ENCODE peak calls at places on chromosome 15, in four cellular contexts. E is OCI-LY7, S is heart left ventricle, Q is tibial nerve. C is an unnamed sample.

GRCh38 chr15:28891588-28891987 is 5.8 kb downstream of the APBA2 start:
- DNase-seq in Q (no peak), S (no peak), E (no peak), C (no peak)

GRCh38 chr15:64865998-64866520 is 24.3 kb downstream of the PLEKHO2 start:
- DNase-seq in E (no peak), S (no peak), Q (no peak), C (no peak)

GRCh38 chr15:92083190-92083589 is 229.7 kb downstream of the SLCO3A1 start:
- DNase-seq in E (no peak), Q (no peak), S (no peak), C (no peak)

GRCh38 chr15:66270932-66271331 is 17.4 kb upstream of the MEGF11 start:
- DNase-seq in E (no peak), S (no peak), Q (no peak), C (no peak)

GRCh38 chr15:73751481-73751880 is 1.7 kb downstream of the INSYN1 start:
- DNase-seq in S (no peak), E (no peak), Q (no peak), C (no peak)

GRCh38 chr15:65863106-65863505 is 6.2 kb upstream of the RAB11A start:
- DNase-seq in S (no peak), Q (no peak), E (peak), C (no peak)

GRCh38 chr15:97316362-97316761 is 644.1 kb upstream of the ARRDC4 start:
- DNase-seq in E (no peak), S (no peak), Q (no peak), C (no peak)

GRCh38 chr15:47514251-47514652 is 203.1 kb upstream of the SEMA6D start:
- DNase-seq in S (no peak), E (no peak), Q (no peak), C (no peak)

GRCh38 chr15:100671858-100672543 is 69.6 kb downstream of the ASB7 start:
- DNase-seq in Q (no peak), S (no peak), E (peak), C (peak)

GRCh38 chr15:90871097-90871715 is 2.8 kb downstream of the FURIN start:
- DNase-seq in Q (no peak), S (no peak), E (peak), C (peak)

GRCh38 chr15:39918688-39919385 is 1.2 kb downstream of the GPR176 start:
- DNase-seq in Q (no peak), S (no peak), E (no peak), C (no peak)

GRCh38 chr15:50880651-50881114 is 27.8 kb upstream of the AP4E1 start:
- DNase-seq in E (peak), Q (no peak), S (no peak), C (peak)

GRCh38 chr15:38129531-38130199 is 123.0 kb upstream of the SPRED1 start:
- DNase-seq in Q (peak), E (peak), S (peak), C (no peak)

GRCh38 chr15:72994778-72995177 is 57.5 kb upstream of the NEO1 start:
- DNase-seq in S (no peak), E (no peak), Q (no peak), C (no peak)

GRCh38 chr15:52191207-52191606 is at the start of gene GNB5:
- DNase-seq in Q (no peak), E (no peak), S (no peak), C (no peak)

GRCh38 chr15:39793923-39794322 is 11.3 kb upstream of the FSIP1 start:
- DNase-seq in Q (no peak), S (no peak), E (no peak), C (no peak)

GRCh38 chr15:100111103-100112060 is 230.4 kb downstream of the ADAMTS17 start:
- DNase-seq in S (peak), E (peak), Q (peak), C (no peak)

GRCh38 chr15:100794008-100794407 is 85.6 kb upstream of the ALDH1A3 start:
- DNase-seq in S (no peak), E (no peak), Q (no peak), C (no peak)

GRCh38 chr15:29064290-29064689 is 178.5 kb downstream of the APBA2 start:
- DNase-seq in E (no peak), Q (no peak), S (no peak), C (no peak)

GRCh38 chr15:69391046-69391757 is 22.9 kb upstream of the KIF23 start:
- DNase-seq in S (no peak), Q (no peak), E (no peak), C (no peak)

GRCh38 chr15:39270976-39271375 is 309.9 kb upstream of the THBS1 start:
- DNase-seq in Q (no peak), S (no peak), E (no peak), C (no peak)

GRCh38 chr15:48112242-48112641 is 8.5 kb upstream of the SLC24A5 start:
- DNase-seq in S (no peak), Q (no peak), E (peak), C (peak)

GRCh38 chr15:59315914-59316428 is 56.7 kb downstream of the MYO1E start:
- DNase-seq in S (no peak), Q (no peak), E (no peak), C (no peak)

GRCh38 chr15:83446904-83447708 is at the start of gene SH3GL3:
- DNase-seq in S (peak), E (no peak), Q (peak), C (peak)
- TF ChIP-seq CTCF in S (no peak), E (no peak), Q (no peak), C (no peak)

DNA sequence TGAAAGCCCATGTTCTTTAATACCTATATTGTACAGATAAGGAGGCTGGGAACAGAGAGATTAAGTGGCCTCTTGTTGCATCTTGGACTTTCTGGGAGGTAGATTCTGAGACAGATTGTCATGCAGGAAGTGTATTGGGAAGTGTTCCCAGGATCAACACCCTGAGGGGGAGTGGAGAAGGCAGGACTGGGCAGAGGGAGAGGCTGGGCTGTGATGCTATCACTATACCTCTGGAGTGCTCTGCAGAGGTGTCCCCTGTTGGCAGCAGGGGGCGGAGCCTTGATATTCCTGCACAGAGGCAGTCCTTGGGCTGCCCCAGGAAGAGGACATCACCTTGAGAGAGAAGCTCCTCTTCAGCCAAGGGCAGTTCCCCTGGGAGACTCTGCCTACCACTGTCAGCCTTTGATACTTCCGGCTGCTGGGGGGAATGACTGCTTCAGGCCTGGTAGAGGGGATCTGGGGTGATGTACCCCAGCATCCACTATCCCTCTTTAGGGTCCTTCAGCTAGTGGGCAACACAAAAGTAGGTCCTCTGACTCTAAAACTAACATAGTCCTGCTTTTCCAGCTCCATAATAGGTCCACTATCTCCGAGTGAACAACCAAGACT is 97.4 kb upstream of the RNU6-1 start:
- DNase-seq in E (peak), Q (no peak), S (no peak), C (no peak)
- TF ChIP-seq CTCF in E (no peak), Q (no peak), S (no peak), C (no peak)

DNA sequence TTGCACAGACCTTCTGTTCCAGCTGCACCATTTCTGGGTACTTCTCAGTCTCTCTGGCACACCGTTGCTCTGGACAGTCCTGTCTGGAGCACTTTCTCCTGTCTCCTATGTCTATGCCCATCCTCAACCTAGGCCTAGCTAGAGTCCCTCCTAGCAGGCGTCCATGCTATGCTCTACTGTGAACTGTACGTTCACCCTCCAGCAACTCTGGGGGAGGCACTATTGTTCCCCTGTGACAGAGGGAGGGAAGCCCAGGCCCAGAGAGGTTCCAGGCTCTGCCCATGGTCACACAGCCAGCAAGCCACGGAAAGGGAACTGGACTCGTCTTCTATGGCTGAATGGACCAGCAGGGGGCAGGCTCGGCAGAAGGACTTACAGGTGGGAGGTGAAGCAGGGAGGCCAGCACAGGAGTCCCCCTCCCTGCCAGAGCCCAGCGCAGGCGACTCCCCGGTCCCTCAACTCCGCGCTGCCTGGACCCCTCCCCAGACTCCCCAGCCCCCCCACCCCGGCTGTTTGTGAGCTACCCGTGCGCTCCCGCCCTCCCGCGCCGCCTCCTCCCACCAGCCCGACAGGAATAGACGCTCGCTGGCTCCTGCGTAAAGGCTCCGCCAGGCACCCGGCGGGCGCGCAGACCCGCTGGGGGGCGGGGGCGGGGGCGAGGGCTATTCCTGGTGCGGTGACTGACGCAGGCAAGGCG is 1.7 kb upstream of the LINGO1 start:
- DNase-seq in S (peak), E (peak), Q (peak), C (peak)
- TF ChIP-seq CTCF in S (peak), E (peak), Q (peak), C (peak)

GRCh38 chr15:33872761-33873106 is 95.6 kb upstream of the CHRM5 start:
- DNase-seq in E (no peak), S (no peak), Q (no peak), C (no peak)

GRCh38 chr15:33871911-33872760 is 96.2 kb upstream of the CHRM5 start:
- DNase-seq in Q (no peak), E (no peak), S (no peak), C (no peak)

DNA sequence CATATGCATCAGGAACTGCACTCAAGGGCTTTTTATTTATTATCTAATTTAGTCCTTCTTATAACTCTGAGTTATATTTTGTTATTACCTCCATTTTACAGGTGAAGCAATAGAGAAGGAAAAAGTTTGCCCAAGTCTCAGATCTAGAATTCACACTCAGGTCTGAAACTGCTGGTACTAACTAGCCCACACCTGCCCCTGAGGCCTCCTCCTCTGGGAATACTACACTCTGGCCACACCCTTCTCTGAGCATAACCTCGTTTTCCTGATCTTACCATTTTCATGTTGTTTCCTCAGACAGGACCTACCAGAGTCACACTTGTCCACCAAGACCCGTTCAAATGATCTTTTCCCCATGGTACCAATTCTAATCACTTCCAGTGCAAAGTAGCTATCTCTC is 94.1 kb upstream of the CHRM5 start:
- DNase-seq in S (no peak), E (no peak), Q (no peak), C (no peak)
- TF ChIP-seq CTCF in S (no peak), E (no peak), Q (no peak), C (no peak)

DNA sequence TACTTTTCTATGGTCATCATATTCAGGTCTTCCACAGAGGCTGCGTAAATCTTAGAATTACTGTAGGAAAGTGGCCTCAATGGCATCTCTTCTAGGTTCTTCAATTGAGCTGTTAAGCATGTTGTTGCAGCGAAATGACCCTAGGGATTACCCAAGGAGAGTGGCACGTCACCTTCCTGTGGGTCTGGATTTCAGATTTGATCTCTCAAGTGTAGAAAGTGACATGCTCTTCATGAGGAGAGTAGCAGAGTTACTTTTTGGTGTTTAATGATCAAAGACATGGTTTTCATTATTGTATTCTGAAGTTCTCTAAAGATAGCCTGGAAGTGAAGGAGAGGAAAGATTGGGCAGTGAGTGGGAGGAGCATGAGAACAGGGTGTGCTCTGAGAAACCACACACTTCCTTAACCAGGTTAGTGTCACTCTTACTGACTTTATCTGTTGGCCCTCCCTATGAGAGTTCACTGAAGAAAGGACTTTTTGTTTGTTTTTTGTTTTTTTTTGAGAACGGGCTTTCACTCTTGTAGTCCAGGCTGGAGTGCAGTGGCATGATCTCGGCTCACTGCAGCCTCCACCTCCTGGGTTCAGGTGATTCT is 153.6 kb downstream of the AKAP13 start:
- DNase-seq in Q (no peak), S (no peak), E (no peak), C (peak)
- TF ChIP-seq CTCF in Q (no peak), S (no peak), E (no peak), C (no peak)

DNA sequence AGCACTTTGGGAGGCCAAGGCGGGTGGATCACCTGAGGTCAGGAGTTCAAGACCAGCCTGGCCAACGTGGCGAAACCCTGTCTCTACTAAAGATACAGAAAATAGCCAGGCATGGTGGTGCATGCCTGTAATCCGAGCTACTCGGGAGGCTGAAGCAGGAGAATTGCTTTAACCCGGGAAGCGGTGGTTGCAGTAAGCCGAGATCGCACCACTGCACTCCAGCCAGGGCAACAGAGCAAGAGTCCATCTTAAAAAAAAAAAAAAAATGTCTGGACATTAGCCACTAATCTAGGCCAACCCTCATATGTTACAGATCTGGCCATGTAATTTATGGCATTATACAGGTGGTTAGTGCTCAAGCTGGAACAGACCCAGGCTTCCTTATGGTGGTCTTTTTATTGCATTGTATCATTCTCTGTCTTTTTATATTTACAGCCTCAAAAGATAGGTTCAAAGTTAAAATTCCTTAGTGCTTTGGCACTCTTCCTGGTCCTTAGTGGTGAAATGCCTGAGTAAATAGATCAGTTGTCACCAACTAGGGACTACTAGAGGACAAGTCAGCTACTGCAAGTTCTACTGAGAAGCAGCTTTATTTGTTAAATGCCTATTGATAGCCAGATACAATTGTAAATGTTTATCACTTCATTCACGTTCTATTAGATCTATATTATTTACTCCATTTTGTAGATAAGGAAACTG is 16.0 kb downstream of the STARD9 start:
- DNase-seq in E (peak), S (no peak), Q (no peak), C (no peak)
- TF ChIP-seq CTCF in E (peak), S (peak), Q (peak), C (peak)

GRCh38 chr15:74906450-74907276 is at the start of gene FAM219B:
- DNase-seq in E (peak), Q (peak), S (peak), C (peak)
- TF ChIP-seq CTCF in E (no peak), Q (no peak), S (no peak), C (no peak)

DNA sequence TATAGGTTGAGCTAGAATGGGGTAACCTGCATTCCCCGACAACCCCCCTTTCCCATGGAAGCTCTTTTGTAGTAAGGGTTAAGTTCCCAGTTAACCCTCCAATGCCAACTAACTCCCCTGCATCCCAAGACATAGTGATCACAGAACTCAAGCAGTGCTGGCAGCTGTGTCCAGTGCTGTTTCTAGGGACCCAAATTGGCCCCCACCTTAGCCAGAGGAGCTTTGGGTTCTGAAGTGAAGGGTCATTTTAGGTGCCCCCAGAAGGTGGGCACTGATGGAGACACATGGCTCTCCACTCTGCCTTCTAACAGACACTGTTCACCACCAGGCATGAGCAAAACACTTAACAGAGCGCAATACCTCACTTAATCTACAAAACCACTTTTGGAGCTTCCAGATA is 7.1 kb downstream of the FBXL22 start:
- DNase-seq in E (no peak), S (no peak), Q (no peak), C (no peak)
- TF ChIP-seq CTCF in E (no peak), S (no peak), Q (no peak), C (no peak)